ENCODE peak calls at places on chromosome 16, in ten cellular contexts. Z is naive thymus-derived CD4-positive, alpha-beta T cell; O is right atrium auricular region; Q is A549; C is neural progenitor cell; H is mammary epithelial cell; V is CD8-positive, alpha-beta T cell; D is sigmoid colon; T is heart left ventricle; I is CD8-positive, alpha-beta memory T cell. N is an unnamed sample. For H3K4me1, the result is how much of the 10 kb centered on the place peaks cover.

GRCh38 chr16:2827481-2827790 is 2.7 kb upstream of the ZG16B start:
- DNase-seq in Z (no peak), C (no peak), D (peak), T (no peak), H (no peak), V (no peak), I (no peak), O (no peak), Q (no peak), N (no peak)

GRCh38 chr16:16143038-16143763 is 80.1 kb downstream of the ABCC6 start:
- DNase-seq in D (no peak), O (no peak), V (no peak), I (no peak), Z (no peak), T (no peak), Q (peak), H (no peak), C (peak), N (no peak)

GRCh38 chr16:17171250-17172143 is 299.3 kb downstream of the XYLT1 start:
- DNase-seq in V (no peak), H (no peak), C (no peak), T (no peak), Z (no peak), Q (no peak), D (no peak), O (no peak), I (no peak), N (no peak)

GRCh38 chr16:28923652-28924398 is 1.2 kb downstream of the RABEP2 start:
- DNase-seq in V (no peak), C (no peak), I (no peak), Z (no peak), O (no peak), T (no peak), Q (no peak), D (no peak), H (no peak), N (no peak)

GRCh38 chr16:48918520-48919258 is 308.7 kb upstream of the N4BP1 start:
- DNase-seq in I (no peak), D (no peak), H (peak), Z (no peak), C (no peak), V (no peak), Q (no peak), O (no peak), T (no peak), N (no peak)

GRCh38 chr16:12255919-12256665 is 279.6 kb downstream of the SNX29 start:
- DNase-seq in O (no peak), I (no peak), Z (no peak), D (no peak), H (peak), T (no peak), Q (no peak), C (no peak), V (no peak), N (no peak)

GRCh38 chr16:23160082-23160481 is 10.8 kb upstream of the USP31 start:
- DNase-seq in T (no peak), I (no peak), O (no peak), D (no peak), C (no peak), V (no peak), H (no peak), Z (no peak), Q (no peak), N (no peak)

GRCh38 chr16:3548445-3548844 is 28.8 kb downstream of the NLRC3 start:
- DNase-seq in H (no peak), V (no peak), Q (no peak), Z (no peak), O (no peak), I (no peak), D (no peak), T (no peak), C (no peak), N (no peak)

GRCh38 chr16:17555176-17555575 is 84.4 kb upstream of the XYLT1 start:
- DNase-seq in T (no peak), I (no peak), O (no peak), H (peak), D (no peak), Z (no peak), C (no peak), Q (no peak), V (no peak), N (no peak)

GRCh38 chr16:61274211-61274610 is 762.0 kb downstream of the CDH8 start:
- DNase-seq in T (no peak), Z (no peak), I (no peak), Q (no peak), D (no peak), H (no peak), C (no peak), V (no peak), O (no peak), N (no peak)

GRCh38 chr16:55264949-55265348 is 59.1 kb upstream of the IRX6 start:
- DNase-seq in I (no peak), H (no peak), Z (no peak), D (no peak), O (no peak), V (no peak), C (no peak), Q (no peak), T (no peak), N (no peak)

GRCh38 chr16:674968-675883 is at the start of gene RHBDL1:
- DNase-seq in O (no peak), Z (no peak), I (no peak), T (no peak), V (no peak), C (peak), D (no peak), Q (no peak), H (no peak), N (peak)

GRCh38 chr16:50245417-50246298 is 20.7 kb upstream of the ADCY7 start:
- DNase-seq in H (peak), T (peak), O (peak), V (peak), I (no peak), Z (no peak), C (peak), Q (peak), D (no peak), N (peak)

GRCh38 chr16:12027091-12027490 is 50.6 kb downstream of the SNX29 start:
- DNase-seq in D (no peak), T (no peak), V (peak), Q (no peak), I (no peak), C (no peak), O (no peak), H (peak), Z (no peak), N (no peak)

GRCh38 chr16:71659471-71659870 is 33.5 kb downstream of the MARVELD3 start:
- DNase-seq in H (no peak), D (no peak), Z (no peak), Q (no peak), T (no peak), V (no peak), O (no peak), I (no peak), C (no peak), N (no peak)

GRCh38 chr16:77502448-77502847 is 67.6 kb upstream of the ADAMTS18 start:
- DNase-seq in D (no peak), H (no peak), Z (no peak), Q (no peak), V (no peak), T (no peak), I (no peak), C (no peak), O (no peak), N (no peak)

GRCh38 chr16:14043278-14043677 is 27.8 kb upstream of the MRTFB start:
- DNase-seq in D (no peak), Z (no peak), O (no peak), H (no peak), C (no peak), Q (no peak), V (no peak), I (no peak), T (no peak), N (no peak)

GRCh38 chr16:53968896-53969295 is 264.9 kb downstream of the FTO start:
- DNase-seq in Z (no peak), H (no peak), D (no peak), I (no peak), Q (no peak), O (no peak), T (no peak), V (no peak), C (no peak), N (no peak)

GRCh38 chr16:2160915-2161551 is 5.5 kb downstream of the TRAF7 start:
- DNase-seq in Q (no peak), H (no peak), D (peak), O (peak), Z (no peak), I (no peak), V (no peak), T (no peak), C (no peak), N (no peak)

GRCh38 chr16:630024-630814 is 566 bp upstream of the WFIKKN1 start:
- DNase-seq in H (no peak), Q (no peak), O (no peak), T (no peak), Z (no peak), D (no peak), I (no peak), V (no peak), C (peak), N (no peak)

GRCh38 chr16:10949424-10949970 is 5.1 kb downstream of the CLEC16A start:
- DNase-seq in C (peak), T (no peak), I (no peak), H (no peak), D (no peak), Z (peak), Q (no peak), V (peak), O (no peak), N (no peak)

GRCh38 chr16:67399218-67399733 is 6.0 kb upstream of the TPPP3 start:
- DNase-seq in V (no peak), Q (peak), O (no peak), T (no peak), D (no peak), Z (no peak), I (no peak), C (peak), H (no peak), N (peak)

GRCh38 chr16:67399749-67400704 is 6.7 kb upstream of the TPPP3 start:
- DNase-seq in O (no peak), D (no peak), I (no peak), C (no peak), Q (no peak), Z (no peak), V (no peak), T (no peak), H (no peak), N (no peak)

GRCh38 chr16:67397812-67398545 is 4.7 kb upstream of the TPPP3 start:
- DNase-seq in O (no peak), Z (no peak), T (no peak), V (no peak), I (no peak), Q (no peak), D (no peak), H (peak), C (no peak), N (no peak)

GRCh38 chr16:67398546-67399217 is 5.4 kb upstream of the TPPP3 start:
- DNase-seq in Z (no peak), H (no peak), C (no peak), V (no peak), I (no peak), O (no peak), Q (no peak), T (no peak), D (no peak), N (no peak)

GRCh38 chr16:67400901-67401300 is 7.6 kb upstream of the TPPP3 start:
- DNase-seq in T (no peak), Z (no peak), I (no peak), C (no peak), H (no peak), Q (no peak), O (no peak), V (no peak), D (no peak), N (no peak)
- H3K4me1 ChIP-seq in T (under half), Z (under half), I (under half), C (under half), H (under half), Q (under half), O (under half), V (under half), D (under half), N (under half)

DNA sequence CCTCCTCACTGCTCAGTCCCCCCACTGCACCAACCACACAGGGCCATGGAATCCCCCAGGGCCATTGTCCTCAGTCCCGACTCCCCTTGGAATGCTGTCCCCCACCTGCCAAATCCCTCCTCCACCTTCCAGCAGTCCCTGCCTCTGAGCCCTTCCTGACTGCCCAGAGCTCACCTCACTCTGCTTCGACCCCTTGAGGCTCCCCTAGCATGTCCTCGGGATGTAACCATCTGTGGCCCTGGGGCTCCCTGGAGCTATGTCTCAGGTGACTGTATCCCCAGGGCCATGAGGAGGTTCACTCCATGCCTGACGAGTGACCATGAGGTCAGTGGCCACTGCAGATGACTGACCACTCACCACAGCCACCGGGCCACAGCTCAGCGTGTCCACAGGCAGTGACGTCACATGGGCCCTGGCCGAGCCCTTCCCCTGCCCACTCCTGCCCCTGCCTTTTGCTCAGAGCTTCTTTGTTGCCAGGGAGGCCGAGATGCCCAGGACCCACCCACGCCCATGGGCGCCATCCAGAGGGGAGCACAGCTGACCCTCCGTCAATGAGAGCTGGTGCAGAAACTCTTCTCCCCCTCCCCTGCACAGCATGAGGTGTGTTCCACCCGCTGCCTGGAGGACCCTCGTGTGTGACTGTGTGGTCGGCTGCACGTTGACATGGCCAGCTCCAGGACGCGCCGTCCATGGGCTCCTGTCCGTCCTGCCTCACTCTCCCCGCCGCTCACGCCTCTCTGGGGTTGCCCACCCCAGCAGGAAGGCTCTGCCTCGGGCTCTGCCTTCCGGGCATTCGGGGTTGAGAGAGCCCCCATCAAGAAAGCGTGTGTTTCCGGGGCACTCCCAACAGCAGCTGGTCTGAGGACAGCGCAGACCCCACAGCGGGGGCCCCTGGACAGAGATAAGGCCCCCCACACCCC is 7.9 kb upstream of the PIEZO1 start:
- DNase-seq in D (no peak), H (no peak), I (no peak), T (no peak), Q (no peak), Z (no peak), C (no peak), V (no peak), O (no peak), N (no peak)
- H3K4me1 ChIP-seq in D (under half), H (under half), I (half or more), T (under half), Q (under half), Z (half or more), C (under half), V (half or more), O (under half), N (under half)

DNA sequence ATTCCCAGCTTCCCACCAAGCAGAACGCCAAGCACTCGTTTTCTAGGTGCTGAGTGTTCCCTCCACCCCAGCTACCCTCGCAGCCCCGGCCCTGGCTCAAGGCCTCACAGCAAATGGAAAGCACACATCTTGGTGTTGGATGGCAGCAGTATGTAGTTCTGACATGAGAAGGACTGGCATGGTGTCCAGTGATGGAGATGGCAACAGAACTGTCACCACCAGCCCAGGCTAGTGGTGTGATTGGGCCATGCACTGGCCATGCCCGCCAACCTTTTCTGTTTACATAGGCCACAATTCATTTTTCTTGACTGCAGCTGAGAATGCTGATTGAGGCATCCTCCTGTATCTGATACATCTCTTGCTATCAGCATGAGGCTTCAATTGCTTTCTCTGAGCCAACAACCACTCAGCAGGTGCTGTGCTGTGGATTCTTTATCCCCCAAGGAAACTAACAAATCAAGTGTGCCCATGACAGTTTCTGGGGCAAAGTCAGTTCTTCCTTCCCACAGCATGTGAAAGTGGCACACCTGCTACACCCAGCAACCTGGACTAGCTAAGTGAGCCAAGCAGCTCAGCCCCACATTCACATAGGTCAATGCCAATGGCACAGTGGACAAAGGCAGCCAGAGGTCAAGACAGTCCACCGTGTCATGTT is 3.8 kb downstream of the SLC12A4 start:
- DNase-seq in Q (no peak), D (no peak), H (no peak), V (no peak), O (no peak), I (no peak), T (no peak), C (no peak), Z (no peak), N (no peak)
- H3K4me1 ChIP-seq in Q (under half), D (half or more), H (half or more), V (under half), O (half or more), I (under half), T (half or more), C (under half), Z (under half), N (under half)

GRCh38 chr16:81834868-81835267 is 55.8 kb downstream of the PLCG2 start:
- DNase-seq in V (no peak), Q (no peak), D (peak), C (no peak), H (no peak), T (no peak), I (no peak), Z (no peak), O (no peak), N (no peak)
- H3K4me1 ChIP-seq in V (under half), Q (under half), D (under half), C (under half), H (under half), T (under half), I (under half), Z (under half), O (under half), N (under half)

DNA sequence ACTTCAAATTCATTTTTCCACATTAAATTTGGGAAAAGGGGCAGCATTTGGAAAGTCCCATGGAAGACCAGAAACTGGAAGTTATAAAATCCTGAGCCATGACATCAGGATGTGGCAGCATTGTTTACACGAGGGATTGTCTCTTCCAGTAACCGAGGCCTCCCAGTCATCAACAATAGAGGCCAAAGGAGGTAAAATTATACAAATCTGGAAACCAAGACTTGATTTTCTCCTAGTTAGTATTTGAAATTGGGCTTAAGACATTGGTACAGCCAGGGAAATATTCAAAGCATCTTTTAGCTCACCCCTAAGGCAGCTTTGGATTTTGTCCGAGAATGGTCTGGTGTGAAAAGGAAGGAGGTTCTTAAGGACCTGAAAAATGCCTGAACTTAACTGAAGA is 251.6 kb upstream of the FOXF1 start:
- DNase-seq in T (no peak), H (no peak), D (no peak), I (no peak), C (no peak), Q (no peak), O (no peak), V (no peak), Z (no peak), N (no peak)
- H3K4me1 ChIP-seq in T (under half), H (under half), D (under half), I (under half), C (under half), Q (under half), O (under half), V (under half), Z (under half), N (under half)

GRCh38 chr16:57619606-57620315 is 8.7 kb upstream of the ADGRG1 start:
- DNase-seq in Z (no peak), C (no peak), Q (no peak), T (no peak), I (peak), V (no peak), O (no peak), D (peak), H (peak), N (no peak)

GRCh38 chr16:57622361-57623250 is 5.8 kb upstream of the ADGRG1 start:
- DNase-seq in Z (no peak), I (no peak), Q (no peak), V (no peak), C (no peak), H (no peak), T (no peak), D (no peak), O (no peak), N (peak)

GRCh38 chr16:57621521-57622268 is 6.7 kb upstream of the ADGRG1 start:
- DNase-seq in Z (no peak), H (peak), I (peak), C (no peak), V (no peak), T (peak), O (no peak), D (peak), Q (no peak), N (no peak)

GRCh38 chr16:57619133-57619605 is 9.3 kb upstream of the ADGRG1 start:
- DNase-seq in D (peak), Q (no peak), O (no peak), C (no peak), Z (no peak), T (no peak), I (peak), V (no peak), H (no peak), N (no peak)

GRCh38 chr16:57620316-57621231 is 7.9 kb upstream of the ADGRG1 start:
- DNase-seq in I (peak), Z (no peak), D (peak), T (no peak), V (no peak), H (peak), C (no peak), Q (no peak), O (no peak), N (no peak)
- H3K4me1 ChIP-seq in I (under half), Z (under half), D (under half), T (under half), V (under half), H (half or more), C (under half), Q (half or more), O (under half), N (under half)

GRCh38 chr16:67674851-67675578 is 8.4 kb downstream of the C16orf86 start:
- DNase-seq in V (no peak), T (no peak), H (no peak), I (no peak), Z (no peak), Q (no peak), C (no peak), O (no peak), D (no peak), N (no peak)
- H3K4me1 ChIP-seq in V (under half), T (under half), H (under half), I (under half), Z (under half), Q (under half), C (under half), O (under half), D (under half), N (under half)

DNA sequence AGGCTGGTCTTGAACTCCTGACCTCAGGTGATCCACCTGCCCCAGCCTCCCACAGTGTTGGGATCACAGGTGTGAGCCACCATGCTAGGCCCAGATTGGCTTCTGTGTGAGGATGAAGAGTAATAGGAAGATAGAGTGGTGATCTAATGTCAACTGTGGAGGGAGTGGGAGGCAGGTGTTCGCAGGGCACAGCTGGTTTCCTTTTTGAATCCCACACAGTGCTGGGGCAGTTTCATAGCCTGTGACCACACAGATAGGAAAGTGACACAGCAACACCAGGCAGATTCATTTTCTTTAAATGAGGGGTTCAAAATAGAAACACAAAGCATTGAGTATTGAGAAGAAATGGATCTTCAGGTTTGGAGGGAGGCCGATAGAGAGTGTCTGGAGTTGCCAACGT is 540.3 kb downstream of the WWOX start:
- DNase-seq in V (no peak), H (no peak), O (no peak), C (no peak), Z (no peak), I (no peak), D (no peak), Q (no peak), T (no peak), N (no peak)
- H3K4me1 ChIP-seq in V (under half), H (under half), O (under half), C (under half), Z (under half), I (under half), D (under half), Q (under half), T (under half), N (under half)

N was measured in cardiac muscle cell.